ENCODE peak calls at places on chromosomes 13 and 19, in five cellular contexts. M is mucosa of descending colon, D is thyroid gland, L is lower leg skin, Y is HCT116. U is an unnamed sample.

GRCh38 chr19:50318438-50318837 is 10.7 kb downstream of the KCNC3 start:
- DNase-seq in M (no peak), D (no peak), L (no peak), Y (no peak), U (no peak)

GRCh38 chr19:50377051-50377441 is 789 bp downstream of the NR1H2 start:
- DNase-seq in M (no peak), D (peak), L (no peak), Y (peak), U (no peak)

GRCh38 chr13:51041126-51041525 is 69.9 kb downstream of the C13orf42 start:
- DNase-seq in M (no peak), D (no peak), L (no peak), Y (no peak), U (no peak)

GRCh38 chr13:31835932-31836331 is 96.6 kb downstream of the RXFP2 start:
- DNase-seq in M (no peak), D (no peak), L (no peak), Y (no peak), U (no peak)

GRCh38 chr19:46882034-46882433 is 21.2 kb downstream of the ARHGAP35 start:
- DNase-seq in M (no peak), D (no peak), L (no peak), Y (no peak), U (no peak)

GRCh38 chr13:49679244-49679643 is 12.0 kb downstream of the EBPL start:
- DNase-seq in M (no peak), D (peak), L (no peak), Y (no peak), U (no peak)

GRCh38 chr13:26011996-26012688 is 39.7 kb downstream of the SHISA2 start:
- DNase-seq in M (peak), D (peak), L (no peak), Y (no peak), U (no peak)

GRCh38 chr19:45154064-45154827 is 6.5 kb downstream of the NKPD1 start:
- DNase-seq in M (no peak), D (no peak), L (no peak), Y (peak), U (no peak)

GRCh38 chr19:39968789-39969188 is 2.2 kb upstream of the PSMC4 start:
- DNase-seq in M (no peak), D (peak), L (no peak), Y (no peak), U (no peak)

GRCh38 chr19:48190288-48191284 is 20.1 kb downstream of the ZSWIM9 start:
- DNase-seq in M (no peak), D (peak), L (no peak), Y (peak), U (no peak)

GRCh38 chr13:83883061-83883523 is 818 bp upstream of the SLITRK1 start:
- DNase-seq in M (no peak), D (no peak), L (no peak), Y (no peak), U (no peak)

GRCh38 chr19:38977445-38978314 is 2.1 kb upstream of the FBXO17 start:
- DNase-seq in M (no peak), D (no peak), L (no peak), Y (no peak), U (no peak)

GRCh38 chr19:51387924-51388389 is at the start of gene LIM2:
- DNase-seq in M (no peak), D (no peak), L (no peak), Y (no peak), U (no peak)

GRCh38 chr13:79481685-79482052 is 714 bp downstream of the NDFIP2 start:
- DNase-seq in M (peak), D (peak), L (no peak), Y (no peak), U (no peak)

GRCh38 chr19:2050349-2050990 is 574 bp downstream of the MKNK2 start:
- DNase-seq in M (peak), D (no peak), L (no peak), Y (no peak), U (no peak)

GRCh38 chr13:45078003-45078402 is 42.3 kb upstream of the GTF2F2 start:
- DNase-seq in M (no peak), D (no peak), L (no peak), Y (no peak), U (no peak)

GRCh38 chr13:93865235-93865634 is 614.2 kb downstream of the DCT start:
- DNase-seq in M (no peak), D (no peak), L (no peak), Y (no peak), U (no peak)

GRCh38 chr19:6773323-6773931 is 919 bp downstream of the VAV1 start:
- DNase-seq in M (peak), D (no peak), L (no peak), Y (no peak), U (no peak)

GRCh38 chr19:12938054-12938535 is 314 bp upstream of the CALR start:
- DNase-seq in M (peak), D (peak), L (peak), Y (peak), U (peak)

GRCh38 chr19:30609656-30610270 is 237.6 kb downstream of the ZNF536 start:
- DNase-seq in M (no peak), D (no peak), L (no peak), Y (no peak), U (no peak)

GRCh38 chr19:34555447-34555846 is 73.9 kb downstream of the WTIP start:
- DNase-seq in M (no peak), D (no peak), L (no peak), Y (peak), U (no peak)

GRCh38 chr19:6210091-6210490 is 69.7 kb downstream of the MLLT1 start:
- DNase-seq in M (no peak), D (no peak), L (no peak), Y (no peak), U (no peak)

GRCh38 chr19:1360818-1361461 is 22.8 kb upstream of the NDUFS7 start:
- DNase-seq in M (no peak), D (no peak), L (peak), Y (no peak), U (no peak)

GRCh38 chr13:90545070-90545840 is 802.2 kb upstream of the MIR17HG start:
- DNase-seq in M (no peak), D (no peak), L (no peak), Y (no peak), U (no peak)

GRCh38 chr19:1807695-1808394 is 4.2 kb downstream of the ATP8B3 start:
- DNase-seq in M (peak), D (peak), L (no peak), Y (no peak), U (no peak)

GRCh38 chr13:114113961-114114360 is 18.5 kb downstream of the RASA3 start:
- DNase-seq in M (peak), D (no peak), L (no peak), Y (no peak), U (no peak)

GRCh38 chr13:111281751-111282311 is 38.6 kb upstream of the TEX29 start:
- DNase-seq in M (no peak), D (no peak), L (no peak), Y (no peak), U (no peak)

GRCh38 chr19:42105358-42105757 is 26.9 kb downstream of the POU2F2 start:
- DNase-seq in M (no peak), D (no peak), L (no peak), Y (no peak), U (no peak)

GRCh38 chr19:4057913-4058695 is 8.6 kb downstream of the ZBTB7A start:
- DNase-seq in M (peak), D (peak), L (peak), Y (peak), U (no peak)

GRCh38 chr13:36530050-36530789 is 97.9 kb downstream of the CCNA1 start:
- DNase-seq in M (no peak), D (peak), L (peak), Y (no peak), U (peak)

GRCh38 chr19:44582581-44583265 is 30.6 kb upstream of the IGSF23 start:
- DNase-seq in M (no peak), D (peak), L (no peak), Y (peak), U (no peak)

GRCh38 chr13:35672611-35673010 is 196.1 kb upstream of the MAB21L1 start:
- DNase-seq in M (no peak), D (no peak), L (no peak), Y (no peak), U (no peak)

GRCh38 chr13:23378009-23378632 is 55.4 kb downstream of the SACS start:
- DNase-seq in M (no peak), D (peak), L (peak), Y (no peak), U (no peak)

GRCh38 chr13:35881360-35881759 is 249.8 kb downstream of the DCLK1 start:
- DNase-seq in M (no peak), D (peak), L (no peak), Y (no peak), U (peak)

DNA sequence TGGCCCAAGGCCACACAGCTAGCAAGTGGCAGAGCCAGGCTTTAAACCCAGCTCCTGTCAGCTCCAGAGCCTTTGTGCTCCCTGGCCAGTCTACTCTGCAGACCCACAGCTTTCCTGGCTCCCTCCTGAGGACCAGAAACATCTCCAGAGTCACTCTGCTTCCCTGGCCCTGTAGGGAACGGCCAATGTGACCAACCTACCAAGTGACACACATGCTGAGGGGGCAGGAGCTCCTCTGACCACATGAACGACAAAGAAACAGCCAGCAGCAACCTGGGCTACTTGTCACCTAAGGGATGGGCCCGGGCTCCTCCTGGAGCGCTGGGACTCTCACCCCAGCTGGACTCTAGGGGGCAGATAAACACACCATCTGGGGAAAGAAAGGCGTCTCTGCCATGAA is 19.3 kb downstream of the PEG3 start:
- DNase-seq in M (no peak), D (no peak), L (no peak), Y (no peak), U (no peak)
- TF ChIP-seq CTCF in M (no peak), D (no peak), L (no peak), Y (no peak), U (no peak)

GRCh38 chr13:21672811-21673591 is 2.1 kb downstream of the FGF9 start:
- DNase-seq in M (no peak), D (no peak), L (no peak), Y (no peak), U (no peak)
- H3K4me3 ChIP-seq in M (peak), D (peak), L (peak), Y (peak), U (peak)

DNA sequence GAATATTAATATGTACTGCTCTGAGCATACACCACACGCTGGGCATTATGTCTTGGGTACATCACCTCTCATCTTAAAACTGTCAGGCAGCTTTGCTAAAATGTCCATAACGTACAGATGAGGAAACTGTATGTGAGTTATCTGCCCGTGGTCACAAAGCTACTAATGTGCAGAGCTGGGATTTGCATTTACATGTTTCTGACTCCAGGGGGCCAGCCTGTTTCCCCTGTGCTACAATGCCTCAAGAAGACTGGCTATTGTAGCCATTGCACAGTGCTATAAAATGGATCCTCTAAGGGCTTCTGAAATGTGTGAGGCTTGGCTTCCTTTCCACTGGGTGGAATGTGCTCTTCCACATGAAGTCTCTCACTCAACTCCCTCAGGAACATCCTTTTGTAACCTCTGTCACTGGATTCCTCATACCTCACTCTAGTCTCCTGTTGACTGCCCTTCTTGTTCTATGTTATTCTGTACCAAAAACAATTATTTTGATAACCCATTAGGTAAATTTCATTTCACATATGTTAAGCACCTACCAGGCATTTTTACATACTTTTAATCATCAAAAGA is 95.6 kb upstream of the HTR2A start:
- DNase-seq in M (no peak), D (no peak), L (no peak), Y (peak), U (no peak)
- TF ChIP-seq CTCF in M (no peak), D (no peak), L (no peak), Y (peak), U (peak)

DNA sequence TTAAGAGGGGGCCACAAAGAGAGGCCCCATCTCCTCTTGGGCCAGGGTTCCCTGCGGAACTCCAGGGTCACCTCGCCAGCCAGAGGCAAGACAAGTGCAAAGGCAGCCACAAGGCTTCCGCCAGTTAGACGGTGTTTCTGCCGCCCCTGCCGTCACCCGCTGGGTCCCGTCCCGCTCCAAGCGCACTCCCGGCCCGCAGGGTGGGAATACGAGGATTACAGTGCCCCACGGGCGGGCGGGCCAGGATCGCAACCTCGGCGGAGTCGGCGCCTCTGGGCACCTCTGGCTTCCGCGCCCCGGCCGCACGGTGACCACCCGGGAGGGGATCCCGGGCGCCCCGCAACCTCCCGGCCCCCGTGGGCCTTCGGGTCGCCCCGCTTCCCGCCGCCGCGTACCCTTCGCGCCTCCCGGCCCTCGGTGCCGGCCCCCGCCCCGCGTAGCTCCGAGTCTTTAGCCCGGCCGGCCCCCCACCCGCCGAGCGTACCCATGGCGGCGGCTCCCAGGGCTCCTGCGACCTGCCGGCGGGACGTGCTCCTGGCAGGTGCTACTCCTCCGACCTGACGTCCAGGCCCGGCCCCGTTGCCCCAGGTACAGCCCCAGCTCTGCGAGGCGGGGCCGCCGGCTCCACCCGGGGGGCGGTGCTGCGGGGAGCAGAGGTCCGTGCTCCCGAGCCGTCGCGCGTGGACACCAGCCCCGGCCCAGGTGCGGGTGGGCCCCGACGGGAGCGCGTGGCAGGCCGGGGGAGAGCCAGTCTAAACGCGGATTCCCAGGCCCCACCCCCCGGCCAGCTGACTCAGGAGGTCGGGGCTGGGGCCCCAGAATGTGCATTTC is at the start of gene SLC15A1:
- DNase-seq in M (peak), D (peak), L (no peak), Y (no peak), U (no peak)
- H3K4me3 ChIP-seq in M (no peak), D (peak), L (peak), Y (peak), U (no peak)

GRCh38 chr19:18059297-18059696 is 27.4 kb downstream of the IL12RB1 start:
- DNase-seq in M (no peak), D (no peak), L (no peak), Y (no peak), U (no peak)
- TF ChIP-seq CTCF in M (no peak), D (no peak), L (no peak), Y (no peak), U (no peak)